ENCODE peak calls at places on chromosomes 16 and 17, in nine cellular contexts. H is fibroblast of lung; V is cardiac fibroblast; O is bronchial epithelial cell; I is adipocyte; B is CD8-positive, alpha-beta memory T cell; G is transverse colon; D is ovary; L is H7. T is an unnamed sample.

GRCh38 chr17:69733171-69734014 is 318.9 kb downstream of the MAP2K6 start:
- DNase-seq in G (no peak), D (no peak), I (peak), L (no peak), B (no peak), H (peak), O (peak), V (peak), T (no peak)

GRCh38 chr16:84640145-84640544 is 8.2 kb upstream of the KLHL36 start:
- DNase-seq in O (no peak), I (no peak), G (no peak), D (no peak), B (no peak), V (no peak), L (no peak), H (no peak), T (no peak)

GRCh38 chr17:75475144-75475835 is 18.9 kb downstream of the TMEM94 start:
- DNase-seq in V (no peak), D (no peak), H (no peak), L (no peak), G (no peak), B (no peak), I (no peak), O (no peak), T (no peak)

GRCh38 chr17:31136319-31136718 is 41.5 kb downstream of the NF1 start:
- DNase-seq in L (no peak), B (no peak), H (no peak), O (peak), I (peak), D (no peak), G (no peak), V (no peak), T (no peak)

GRCh38 chr16:68458101-68458500 is 9.8 kb upstream of the SMPD3 start:
- DNase-seq in I (no peak), H (no peak), B (no peak), V (no peak), D (no peak), L (no peak), G (no peak), O (no peak), T (no peak)

GRCh38 chr16:85616608-85617311 is 3.6 kb downstream of the GSE1 start:
- DNase-seq in I (no peak), H (no peak), D (peak), G (peak), B (peak), O (no peak), V (no peak), L (no peak), T (peak)

GRCh38 chr17:78723001-78723796 is 58.9 kb downstream of the CYTH1 start:
- DNase-seq in B (no peak), H (peak), V (peak), O (no peak), L (peak), I (no peak), G (peak), D (peak), T (no peak)

GRCh38 chr16:20901441-20902112 is 1.0 kb downstream of the LYRM1 start:
- DNase-seq in I (peak), O (peak), G (peak), V (peak), L (peak), H (peak), B (no peak), D (peak), T (peak)

GRCh38 chr17:40323731-40324650 is 15.0 kb downstream of the RARA start:
- DNase-seq in L (peak), I (no peak), G (peak), V (peak), H (peak), D (no peak), O (no peak), B (peak), T (peak)

GRCh38 chr16:70804153-70804728 is 3.3 kb upstream of the VAC14 start:
- DNase-seq in D (no peak), H (peak), V (peak), B (no peak), I (peak), O (peak), G (no peak), L (no peak), T (no peak)

GRCh38 chr17:28744104-28744801 is 442 bp downstream of the TRAF4 start:
- DNase-seq in G (peak), V (peak), B (peak), H (peak), D (peak), L (peak), O (no peak), I (peak), T (peak)

GRCh38 chr16:24896439-24896838 is 50.7 kb downstream of the SLC5A11 start:
- DNase-seq in D (no peak), V (no peak), B (no peak), G (no peak), I (no peak), L (no peak), H (no peak), O (no peak), T (no peak)

GRCh38 chr16:53085539-53086450 is 31.0 kb downstream of the CHD9 start:
- DNase-seq in I (peak), L (no peak), V (peak), O (peak), H (peak), D (peak), B (no peak), G (no peak), T (no peak)

GRCh38 chr17:77831497-77832179 is 126.9 kb upstream of the TNRC6C start:
- DNase-seq in O (no peak), B (no peak), H (peak), G (no peak), I (peak), D (no peak), V (peak), L (peak), T (no peak)

GRCh38 chr17:2892305-2892971 is 96.2 kb downstream of the RAP1GAP2 start:
- DNase-seq in I (peak), G (peak), D (no peak), V (peak), H (peak), B (no peak), O (peak), L (no peak), T (no peak)

GRCh38 chr16:3953728-3954410 is 73.4 kb upstream of the CREBBP start:
- DNase-seq in B (no peak), O (no peak), D (no peak), L (no peak), G (no peak), V (no peak), H (no peak), I (no peak), T (no peak)

GRCh38 chr16:17777461-17777863 is 306.7 kb upstream of the XYLT1 start:
- DNase-seq in L (no peak), O (no peak), D (no peak), V (no peak), I (peak), G (no peak), B (no peak), H (peak), T (no peak)

GRCh38 chr17:51499906-51500305 is 239.6 kb downstream of the UTP18 start:
- DNase-seq in B (no peak), V (no peak), I (no peak), G (no peak), O (no peak), H (no peak), L (no peak), D (no peak), T (no peak)

GRCh38 chr17:77308768-77309726 is 168.3 kb downstream of the SEC14L1 start:
- DNase-seq in D (peak), O (no peak), H (peak), G (no peak), L (no peak), I (peak), B (no peak), V (peak), T (no peak)

DNA sequence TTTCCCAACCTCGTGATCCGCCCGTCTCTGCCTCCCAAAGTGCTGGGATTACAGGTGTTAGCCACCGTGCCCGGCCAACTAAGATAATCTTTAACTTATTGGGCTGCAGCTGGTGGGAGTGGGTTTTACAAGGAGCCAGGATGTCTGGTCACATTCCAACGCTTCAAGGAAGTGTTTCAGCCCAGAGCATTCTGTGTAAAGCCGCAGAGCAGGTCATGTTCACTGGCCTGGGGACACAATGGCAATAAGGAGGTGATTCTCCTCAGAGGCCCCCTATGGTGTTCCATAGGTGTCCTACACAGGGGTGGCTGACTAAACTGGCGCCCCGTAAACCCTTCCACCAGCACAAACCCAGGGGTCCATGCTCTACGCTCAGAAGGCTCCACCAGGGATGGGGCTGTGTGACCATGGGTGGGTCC is 1.2 kb downstream of the QPRT start:
- DNase-seq in O (no peak), D (no peak), V (no peak), B (no peak), L (no peak), H (no peak), G (peak), I (no peak), T (no peak)
- H3K4me3 ChIP-seq in O (no peak), D (no peak), V (no peak), B (no peak), L (peak), H (no peak), G (peak), I (peak), T (peak)

GRCh38 chr17:9002236-9002609 is 19.1 kb upstream of the NTN1 start:
- DNase-seq in G (no peak), I (no peak), B (no peak), D (no peak), V (no peak), H (no peak), L (peak), O (no peak), T (no peak)
- H3K4me3 ChIP-seq in G (no peak), I (no peak), B (no peak), D (no peak), V (no peak), H (no peak), L (no peak), O (no peak), T (no peak)

DNA sequence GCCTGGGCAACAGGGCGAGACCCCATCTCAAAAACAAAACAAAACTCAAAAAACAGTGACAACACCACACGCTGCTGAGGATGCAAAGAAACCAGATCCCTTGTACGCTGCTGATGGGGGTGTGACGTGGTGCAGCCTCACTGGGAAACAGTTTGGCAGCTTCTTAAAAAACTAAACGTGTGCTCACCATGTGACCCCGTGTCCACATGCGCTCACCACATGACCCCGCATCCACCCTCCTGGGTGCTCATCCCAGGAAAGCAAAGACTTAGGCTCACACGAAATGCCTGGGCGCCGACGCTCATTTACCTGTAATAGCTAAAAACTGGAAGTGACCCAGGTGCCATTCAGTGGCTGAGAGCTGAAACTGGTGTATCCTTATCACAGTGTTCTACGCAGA is 19.9 kb upstream of the RPL13 start:
- DNase-seq in H (no peak), D (no peak), B (no peak), G (no peak), O (no peak), I (no peak), V (no peak), L (no peak), T (no peak)
- H3K4me3 ChIP-seq in H (no peak), D (no peak), B (no peak), G (no peak), O (no peak), I (no peak), V (no peak), L (no peak), T (no peak)

DNA sequence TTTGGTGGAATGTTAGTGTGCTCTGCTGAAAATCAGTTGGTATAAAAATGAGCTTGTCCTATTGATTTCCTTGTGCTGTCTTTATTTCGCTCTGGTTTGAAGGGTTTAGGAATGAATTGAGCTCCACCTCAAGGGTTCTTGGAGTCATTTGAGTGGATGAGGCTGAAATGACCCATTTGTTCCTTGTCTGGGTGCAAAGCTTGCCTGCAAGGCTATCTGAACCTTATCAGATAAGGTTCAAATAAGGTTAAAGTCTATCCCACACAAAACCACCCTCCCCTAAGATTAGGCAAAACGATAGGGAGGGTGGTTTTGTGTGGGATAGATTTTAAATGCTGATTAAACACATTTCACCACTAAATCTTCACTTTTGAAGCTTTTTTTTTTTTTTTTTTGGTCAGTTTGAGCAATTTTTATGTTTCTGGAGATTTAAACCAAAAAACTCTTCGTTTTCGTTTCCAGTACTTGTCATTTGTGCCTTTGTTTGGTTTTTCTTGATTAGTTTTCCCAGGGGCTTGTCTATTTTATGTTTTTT is 62.7 kb downstream of the ARHGAP44 start:
- DNase-seq in G (no peak), L (no peak), H (no peak), V (no peak), B (no peak), I (no peak), O (no peak), D (no peak), T (no peak)
- H3K4me3 ChIP-seq in G (no peak), L (no peak), H (no peak), V (no peak), B (no peak), I (no peak), O (no peak), D (no peak), T (no peak)

GRCh38 chr17:27439342-27439741 is 16.9 kb upstream of the KSR1 start:
- DNase-seq in V (no peak), L (no peak), H (no peak), O (no peak), D (no peak), I (no peak), B (no peak), G (no peak), T (no peak)
- H3K4me3 ChIP-seq in V (no peak), L (no peak), H (no peak), O (no peak), D (no peak), I (no peak), B (no peak), G (no peak), T (no peak)

T was measured in GM06990.